ENCODE peak calls at places on chromosomes 13 and 19, in six cellular contexts. One of them, this sample, is unnamed.

GRCh38 chr19:14943601-14944000 is 2.3 kb downstream of the OR7C2 start:
- DNase-seq in WTC11: no peak
- DNase-seq in fibroblast of mammary gland: peak; percentile 1
- DNase-seq in AG08396: no peak
- DNase-seq in stimulated activated CD4-positive, alpha-beta T cell treated with anti-CD3 and anti-CD28 coated beads, TNF-alpha, amount 100 ng/mL, for 48 hours: no peak
- DNase-seq in NCI-H2081: no peak
- DNase-seq in this sample: no peak

GRCh38 chr13:107867701-107868661 is 347.4 kb downstream of the LIG4 start:
- DNase-seq in WTC11: peak; percentile 63
- DNase-seq in fibroblast of mammary gland: peak; percentile 17
- DNase-seq in AG08396: peak; percentile 74
- DNase-seq in stimulated activated CD4-positive, alpha-beta T cell treated with anti-CD3 and anti-CD28 coated beads, TNF-alpha, amount 100 ng/mL, for 48 hours: no peak
- DNase-seq in NCI-H2081: peak; percentile 79
- DNase-seq in this sample: peak; percentile 66

GRCh38 chr13:114148521-114148855 is 16.1 kb upstream of the RASA3 start:
- DNase-seq in WTC11: no peak
- DNase-seq in fibroblast of mammary gland: no peak
- DNase-seq in AG08396: no peak
- DNase-seq in stimulated activated CD4-positive, alpha-beta T cell treated with anti-CD3 and anti-CD28 coated beads, TNF-alpha, amount 100 ng/mL, for 48 hours: peak; percentile 51
- DNase-seq in NCI-H2081: no peak
- DNase-seq in this sample: peak; percentile 55

GRCh38 chr19:8494158-8494557 is 8.3 kb downstream of the PRAM1 start:
- DNase-seq in WTC11: no peak
- DNase-seq in fibroblast of mammary gland: no peak
- DNase-seq in AG08396: no peak
- DNase-seq in stimulated activated CD4-positive, alpha-beta T cell treated with anti-CD3 and anti-CD28 coated beads, TNF-alpha, amount 100 ng/mL, for 48 hours: no peak
- DNase-seq in NCI-H2081: no peak
- DNase-seq in this sample: no peak

GRCh38 chr13:98324105-98324504 is 147.0 kb upstream of the RNF113B start:
- DNase-seq in WTC11: no peak
- DNase-seq in fibroblast of mammary gland: peak; percentile 66
- DNase-seq in AG08396: no peak
- DNase-seq in stimulated activated CD4-positive, alpha-beta T cell treated with anti-CD3 and anti-CD28 coated beads, TNF-alpha, amount 100 ng/mL, for 48 hours: no peak
- DNase-seq in NCI-H2081: peak; percentile 73
- DNase-seq in this sample: no peak

GRCh38 chr13:95791084-95791722 is 114.3 kb downstream of the DNAJC3 start:
- DNase-seq in WTC11: no peak
- DNase-seq in fibroblast of mammary gland: no peak
- DNase-seq in AG08396: no peak
- DNase-seq in stimulated activated CD4-positive, alpha-beta T cell treated with anti-CD3 and anti-CD28 coated beads, TNF-alpha, amount 100 ng/mL, for 48 hours: no peak
- DNase-seq in NCI-H2081: no peak
- DNase-seq in this sample: no peak

GRCh38 chr13:98665638-98665995 is 86.9 kb downstream of the SLC15A1 start:
- DNase-seq in WTC11: no peak
- DNase-seq in fibroblast of mammary gland: no peak
- DNase-seq in AG08396: no peak
- DNase-seq in stimulated activated CD4-positive, alpha-beta T cell treated with anti-CD3 and anti-CD28 coated beads, TNF-alpha, amount 100 ng/mL, for 48 hours: no peak
- DNase-seq in NCI-H2081: no peak
- DNase-seq in this sample: no peak

GRCh38 chr13:79171131-79172061 is 234.7 kb downstream of the RBM26 start:
- DNase-seq in WTC11: no peak
- DNase-seq in fibroblast of mammary gland: no peak
- DNase-seq in AG08396: no peak
- DNase-seq in stimulated activated CD4-positive, alpha-beta T cell treated with anti-CD3 and anti-CD28 coated beads, TNF-alpha, amount 100 ng/mL, for 48 hours: no peak
- DNase-seq in NCI-H2081: peak; percentile 39
- DNase-seq in this sample: peak; percentile 79

GRCh38 chr13:25881946-25882574 is 169.8 kb downstream of the SHISA2 start:
- DNase-seq in WTC11: peak; percentile 39
- DNase-seq in fibroblast of mammary gland: no peak
- DNase-seq in AG08396: no peak
- DNase-seq in stimulated activated CD4-positive, alpha-beta T cell treated with anti-CD3 and anti-CD28 coated beads, TNF-alpha, amount 100 ng/mL, for 48 hours: no peak
- DNase-seq in NCI-H2081: peak; percentile 84
- DNase-seq in this sample: peak; percentile 99

This sample was measured in NCI-H748 treated with DMSO at 0.1 percent for 48 hours.